ENCODE peak calls at places on chromosomes 5 and 9, in six cellular contexts. G is HT-29; U is PC-3; Z is activated naive CD8-positive, alpha-beta T cell treated with anti-CD3 and anti-CD28 coated beads, Interleukin-2, amount 50 U/mL, for 24 hours; T is LHCN-M2; L is CD8-positive, alpha-beta T cell. K is an unnamed sample.

GRCh38 chr5:2272755-2273154 is 390.0 kb upstream of the IRX4 start:
- DNase-seq in Z (no peak), G (no peak), U (no peak), T (no peak), L (no peak), K (no peak)

GRCh38 chr9:8254527-8254926 is 454.9 kb upstream of the DMAC1 start:
- DNase-seq in G (no peak), L (no peak), T (no peak), Z (no peak), U (no peak), K (no peak)

GRCh38 chr5:133994990-133995333 is 9.8 kb downstream of the VDAC1 start:
- DNase-seq in G (no peak), Z (no peak), U (no peak), L (no peak), T (no peak), K (no peak)

GRCh38 chr5:1878050-1878849 is 4.5 kb downstream of the IRX4 start:
- DNase-seq in Z (no peak), L (no peak), U (no peak), T (no peak), G (no peak), K (no peak)

GRCh38 chr9:96868709-96869108 is 14.4 kb upstream of the ZNF782 start:
- DNase-seq in T (no peak), G (peak), Z (no peak), U (peak), L (no peak), K (no peak)

GRCh38 chr5:133232435-133232834 is 180.6 kb downstream of the HSPA4 start:
- DNase-seq in U (no peak), T (no peak), G (no peak), Z (no peak), L (no peak), K (no peak)

GRCh38 chr9:136362450-136362784 is 1.1 kb downstream of the DNLZ start:
- DNase-seq in U (no peak), T (no peak), G (no peak), Z (no peak), L (no peak), K (no peak)

GRCh38 chr5:4191024-4191423 is 595.4 kb downstream of the IRX1 start:
- DNase-seq in L (no peak), Z (no peak), U (no peak), G (no peak), T (no peak), K (no peak)

GRCh38 chr9:119343161-119343720 is 26.0 kb downstream of the BRINP1 start:
- DNase-seq in T (no peak), Z (no peak), L (no peak), U (no peak), G (no peak), K (no peak)

GRCh38 chr5:140840978-140841962 is at the start of gene PCDHA8:
- DNase-seq in T (no peak), G (peak), Z (peak), U (peak), L (no peak), K (no peak)

GRCh38 chr5:8829322-8830029 is 716.4 kb downstream of the SEMA5A start:
- DNase-seq in T (peak), L (no peak), G (no peak), U (peak), Z (no peak), K (peak)

GRCh38 chr5:151295138-151295537 is 8.4 kb downstream of the SLC36A3 start:
- DNase-seq in Z (no peak), T (no peak), G (no peak), L (no peak), U (peak), K (no peak)

GRCh38 chr5:2747372-2748179 is 3.9 kb downstream of the IRX2 start:
- DNase-seq in U (no peak), G (no peak), L (no peak), T (no peak), Z (no peak), K (no peak)

GRCh38 chr9:34599546-34599945 is 10.0 kb upstream of the CNTFR start:
- DNase-seq in L (no peak), U (no peak), T (peak), Z (no peak), G (no peak), K (peak)

GRCh38 chr9:124390812-124391658 is 24.2 kb downstream of the PSMB7 start:
- DNase-seq in Z (no peak), G (no peak), T (peak), U (peak), L (no peak), K (no peak)

GRCh38 chr9:38090170-38090569 is 21.1 kb upstream of the SHB start:
- DNase-seq in U (no peak), Z (no peak), L (no peak), T (no peak), G (no peak), K (no peak)

K was measured in myocyte.